ENCODE peak calls at places on chromosomes 1 and 21, in five cellular contexts. C is H1, U is IMR-90, N is K562, X is HepG2. J is an unnamed sample.

GRCh38 chr1:226064168-226064815 is 1.8 kb downstream of the H3-3A start:
- DNase-seq in X (peak), U (no peak), N (no peak), C (no peak), J (peak)

GRCh38 chr1:8407652-8408051 is 89.7 kb downstream of the SLC45A1 start:
- DNase-seq in C (no peak), U (no peak), N (no peak), X (no peak), J (no peak)

GRCh38 chr21:25373126-25374082 is 233.9 kb downstream of the MRPL39 start:
- DNase-seq in X (no peak), U (no peak), C (no peak), N (no peak), J (no peak)

GRCh38 chr1:207418336-207418735 is 35.8 kb upstream of the CR2 start:
- DNase-seq in X (no peak), N (no peak), C (no peak), U (no peak), J (no peak)

GRCh38 chr1:87598429-87598828 is 269.7 kb downstream of the LMO4 start:
- DNase-seq in X (peak), C (peak), U (no peak), N (peak), J (peak)

GRCh38 chr1:192453360-192454045 is 122.1 kb upstream of the RGS1 start:
- DNase-seq in U (peak), X (no peak), N (no peak), C (no peak), J (no peak)

GRCh38 chr1:20115479-20115878 is 3.9 kb downstream of the PLA2G2D start:
- DNase-seq in U (no peak), N (no peak), C (no peak), X (no peak), J (no peak)

GRCh38 chr1:62849031-62849430 is 65.1 kb downstream of the ATG4C start:
- DNase-seq in U (no peak), X (no peak), C (no peak), N (peak), J (peak)

GRCh38 chr1:156657161-156657970 is 15.4 kb downstream of the BCAN start:
- DNase-seq in U (peak), N (peak), C (peak), X (no peak), J (peak)

DNA sequence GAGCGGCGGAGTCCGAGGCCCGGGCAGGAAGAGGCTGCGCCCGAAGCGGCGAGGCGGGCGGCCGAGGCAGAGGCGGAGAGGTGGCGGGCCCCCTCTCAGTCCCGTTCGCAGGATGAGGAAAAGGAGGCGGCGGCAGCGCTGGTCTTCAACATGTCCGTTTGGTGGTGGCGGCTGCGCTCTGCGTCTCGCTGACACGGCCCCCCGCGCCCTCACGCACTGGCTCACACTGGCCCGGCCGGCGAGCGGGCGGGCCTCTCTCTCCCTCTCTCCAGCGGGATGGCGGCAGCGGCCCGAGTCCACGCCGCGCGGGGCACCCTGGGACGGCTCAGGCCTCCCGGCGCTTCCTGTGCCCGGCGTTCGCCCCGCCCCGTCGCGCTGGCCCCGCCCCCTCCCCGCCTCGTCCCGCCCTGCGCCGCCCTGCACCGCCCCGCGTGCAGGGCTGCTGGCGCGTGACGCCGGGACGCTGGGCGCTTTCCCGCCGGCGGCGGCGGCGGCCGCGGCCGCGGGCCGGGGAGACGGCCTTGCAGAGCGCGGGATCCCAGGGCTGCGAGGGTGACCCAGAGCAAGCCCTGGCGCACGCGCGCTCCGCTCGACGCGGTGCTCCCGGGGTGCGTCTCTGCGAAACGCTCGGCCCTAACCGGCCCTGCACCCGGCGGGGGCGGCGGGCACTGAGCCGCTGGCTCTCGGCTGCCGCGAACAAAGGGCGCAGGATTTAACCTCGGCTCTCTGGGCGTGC is at the start of gene SCAF4:
- DNase-seq in X (peak), C (peak), N (peak), U (peak), J (peak)
- TF ChIP-seq MAFK in X (no peak), C (no peak), N (no peak), U (no peak), J (no peak)

GRCh38 chr1:119713538-119714456 is 2.1 kb downstream of the PHGDH start:
- DNase-seq in N (no peak), X (no peak), U (peak), C (no peak), J (no peak)

GRCh38 chr1:119712342-119713038 is 756 bp downstream of the PHGDH start:
- DNase-seq in C (peak), N (peak), X (peak), U (peak), J (peak)

GRCh38 chr1:119711804-119712341 is at the start of gene PHGDH:
- DNase-seq in N (peak), U (peak), C (peak), X (peak), J (peak)

GRCh38 chr1:119714583-119714982 is 2.8 kb downstream of the PHGDH start:
- DNase-seq in U (no peak), X (no peak), N (no peak), C (no peak), J (no peak)

GRCh38 chr1:119713039-119713537 is 1.4 kb downstream of the PHGDH start:
- DNase-seq in X (no peak), C (peak), U (peak), N (no peak), J (no peak)
- TF ChIP-seq MAFK in X (no peak), C (no peak), U (no peak), N (no peak), J (no peak)

DNA sequence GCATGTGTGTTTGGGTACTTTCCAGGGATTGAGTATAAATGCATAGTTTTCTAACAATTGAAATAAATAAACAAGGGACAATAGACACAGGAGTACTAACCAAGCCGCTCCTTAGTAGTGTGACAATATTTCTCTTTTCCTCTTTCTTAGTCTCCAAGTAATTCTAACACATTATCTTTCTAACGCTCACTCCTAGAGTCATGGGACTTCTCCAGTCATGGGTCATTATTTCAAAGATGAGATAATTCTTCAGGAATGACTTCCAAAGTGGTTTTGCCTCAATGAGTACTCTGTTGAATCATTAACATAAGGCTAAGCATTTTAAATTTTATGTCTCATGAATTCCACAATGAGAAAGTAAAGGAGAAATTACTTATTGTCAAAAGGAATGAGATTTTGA is 605.8 kb upstream of the ADAMTS5 start:
- DNase-seq in N (no peak), U (peak), X (no peak), C (no peak), J (no peak)
- TF ChIP-seq MAFK in N (no peak), U (no peak), X (no peak), C (no peak), J (no peak)

GRCh38 chr1:227891955-227892871 is 55.5 kb downstream of the WNT9A start:
- DNase-seq in N (no peak), C (peak), X (no peak), U (no peak), J (no peak)

GRCh38 chr1:227891223-227891954 is 56.3 kb downstream of the WNT9A start:
- DNase-seq in C (peak), U (no peak), X (no peak), N (no peak), J (no peak)

GRCh38 chr1:227889863-227890405 is 57.8 kb downstream of the WNT9A start:
- DNase-seq in C (peak), U (no peak), N (no peak), X (no peak), J (no peak)

GRCh38 chr1:227889047-227889862 is 58.5 kb downstream of the WNT9A start:
- DNase-seq in N (peak), C (peak), X (no peak), U (no peak), J (no peak)

DNA sequence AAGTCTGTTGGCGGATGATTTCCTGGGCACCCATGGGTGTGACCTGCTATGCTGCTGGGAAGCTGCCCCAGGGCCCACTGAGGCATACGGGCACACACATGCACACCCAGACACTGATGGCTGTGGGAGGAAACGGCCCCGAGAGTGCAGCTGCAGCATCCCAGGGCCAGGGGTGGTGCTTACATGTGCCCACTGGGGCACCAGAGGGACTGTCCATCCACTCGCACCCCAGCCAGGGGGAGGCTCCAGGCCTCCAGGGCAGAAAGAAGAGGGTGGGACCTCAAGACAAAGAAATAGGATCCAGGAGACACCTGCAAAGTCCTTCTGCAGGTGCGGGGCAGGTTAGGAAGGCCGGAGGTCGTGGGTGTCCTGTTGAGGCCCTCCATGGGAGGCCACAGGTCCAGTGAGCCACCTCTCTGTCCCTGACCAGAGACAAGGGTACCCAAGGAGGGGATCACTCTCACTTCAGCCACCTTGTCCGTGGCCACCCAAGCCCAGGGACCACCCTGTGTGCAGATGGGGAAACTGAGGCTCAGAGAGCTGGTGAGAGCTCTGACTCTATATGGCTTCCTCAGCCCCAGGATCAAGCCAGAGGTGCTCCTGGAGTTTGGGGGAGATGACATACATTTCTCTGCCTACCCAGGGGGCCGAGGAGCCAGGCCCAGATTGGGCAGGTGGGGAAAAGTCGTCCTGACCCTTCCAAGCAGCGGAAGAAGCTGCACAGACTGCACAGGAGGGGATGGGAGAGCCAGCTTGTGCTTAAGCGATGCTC is 57.1 kb downstream of the WNT9A start:
- DNase-seq in C (peak), U (no peak), N (no peak), X (no peak), J (no peak)
- TF ChIP-seq MAFK in C (no peak), U (no peak), N (no peak), X (no peak), J (no peak)

DNA sequence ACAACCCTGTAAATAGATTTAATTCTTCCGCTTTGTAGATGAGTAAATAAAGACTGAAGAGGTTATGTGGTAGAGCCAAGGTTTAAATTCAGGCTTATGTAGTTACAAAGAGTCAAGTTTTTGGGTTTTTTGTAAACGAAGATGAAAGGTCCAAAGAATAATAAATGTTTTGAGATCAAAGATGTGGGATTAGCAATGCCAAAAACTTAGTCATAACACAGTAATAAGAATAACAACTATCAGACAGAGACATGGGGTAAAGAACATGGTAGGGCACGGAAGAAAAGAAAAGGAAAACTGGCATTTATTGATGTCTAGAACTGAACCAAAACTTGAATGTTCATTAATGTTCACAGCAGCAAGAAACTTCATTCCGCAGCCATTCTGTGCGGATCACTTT is 42.9 kb downstream of the EXTL2 start:
- DNase-seq in C (no peak), X (no peak), U (no peak), N (no peak), J (no peak)
- TF ChIP-seq MAFK in C (no peak), X (no peak), U (no peak), N (no peak), J (no peak)

GRCh38 chr1:26602378-26602959 is 72.9 kb downstream of the RPS6KA1 start:
- DNase-seq in C (no peak), N (peak), U (peak), X (peak), J (peak)
- TF ChIP-seq MAFK in C (no peak), N (no peak), U (no peak), X (no peak), J (no peak)

GRCh38 chr1:40903106-40903505 is 40.9 kb upstream of the CITED4 start:
- DNase-seq in X (no peak), C (no peak), U (no peak), N (no peak), J (no peak)
- TF ChIP-seq MAFK in X (no peak), C (no peak), U (no peak), N (no peak), J (no peak)

GRCh38 chr1:153001382-153001781 is at the start of gene SPRR3:
- DNase-seq in C (no peak), U (no peak), N (no peak), X (no peak), J (no peak)
- TF ChIP-seq MAFK in C (no peak), U (no peak), N (no peak), X (no peak), J (no peak)

GRCh38 chr1:243841507-243841906 is 8.5 kb downstream of the AKT3 start:
- DNase-seq in U (peak), X (no peak), N (no peak), C (no peak), J (no peak)

GRCh38 chr1:243842154-243842553 is 7.9 kb downstream of the AKT3 start:
- DNase-seq in X (no peak), N (no peak), U (no peak), C (no peak), J (no peak)

GRCh38 chr1:243845888-243846287 is 4.2 kb downstream of the AKT3 start:
- DNase-seq in C (no peak), U (no peak), X (no peak), N (no peak), J (no peak)

GRCh38 chr1:243844186-243844585 is 5.9 kb downstream of the AKT3 start:
- DNase-seq in U (no peak), N (no peak), X (no peak), C (no peak), J (no peak)

GRCh38 chr1:243842978-243843490 is 7.0 kb downstream of the AKT3 start:
- DNase-seq in N (peak), C (no peak), U (peak), X (no peak), J (peak)
- TF ChIP-seq MAFK in N (no peak), C (no peak), U (peak), X (no peak), J (peak)

GRCh38 chr1:89836997-89837909 is 16.4 kb downstream of the LRRC8D start:
- DNase-seq in N (no peak), C (no peak), U (no peak), X (peak), J (no peak)
- TF ChIP-seq MAFK in N (no peak), C (no peak), U (no peak), X (peak), J (peak)

J was measured in A549.